ENCODE peak calls at places on chromosomes 16 and 17, in eight cellular contexts. One of them, this sample, is unnamed.

GRCh38 chr17:13153036-13153435 is 135.2 kb upstream of the ELAC2 start:
- DNase-seq in IMR-90: peak; percentile 59
- DNase-seq in SK-N-SH: no peak
- DNase-seq in A549: no peak
- DNase-seq in H1: no peak
- DNase-seq in HCT116: no peak
- DNase-seq in HepG2: no peak
- DNase-seq in K562: no peak
- DNase-seq in this sample: no peak

GRCh38 chr16:28163699-28164584 is 47.8 kb downstream of the XPO6 start:
- DNase-seq in IMR-90: peak; percentile 73
- DNase-seq in SK-N-SH: no peak
- DNase-seq in A549: no peak
- DNase-seq in H1: no peak
- DNase-seq in HCT116: no peak
- DNase-seq in HepG2: peak; percentile 32
- DNase-seq in K562: no peak
- DNase-seq in this sample: no peak

GRCh38 chr16:89375686-89376085 is 114.7 kb downstream of the ANKRD11 start:
- DNase-seq in IMR-90: no peak
- DNase-seq in SK-N-SH: no peak
- DNase-seq in A549: no peak
- DNase-seq in H1: no peak
- DNase-seq in HCT116: no peak
- DNase-seq in HepG2: no peak
- DNase-seq in K562: no peak
- DNase-seq in this sample: no peak

GRCh38 chr17:81511800-81512559 is 619 bp downstream of the ACTG1 start:
- DNase-seq in IMR-90: no peak
- DNase-seq in SK-N-SH: no peak
- DNase-seq in A549: peak; percentile 64
- DNase-seq in H1: no peak
- DNase-seq in HCT116: no peak
- DNase-seq in HepG2: no peak
- DNase-seq in K562: no peak
- DNase-seq in this sample: no peak

GRCh38 chr16:30760577-30761426 is 1.1 kb downstream of the CFAP119 start:
- DNase-seq in IMR-90: no peak
- DNase-seq in SK-N-SH: no peak
- DNase-seq in A549: no peak
- DNase-seq in H1: no peak
- DNase-seq in HCT116: no peak
- DNase-seq in HepG2: no peak
- DNase-seq in K562: no peak
- DNase-seq in this sample: no peak

GRCh38 chr17:17439971-17440843 is 36.6 kb upstream of the MED9 start:
- DNase-seq in IMR-90: peak; percentile 42
- DNase-seq in SK-N-SH: peak; percentile 72
- DNase-seq in A549: peak; percentile 91
- DNase-seq in H1: peak; percentile 89
- DNase-seq in HCT116: peak; percentile 61
- DNase-seq in HepG2: peak; percentile 77
- DNase-seq in K562: peak; percentile 63
- DNase-seq in this sample: peak; percentile 15

GRCh38 chr16:68997564-68997963 is 107.9 kb upstream of the HAS3 start:
- DNase-seq in IMR-90: no peak
- DNase-seq in SK-N-SH: no peak
- DNase-seq in A549: no peak
- DNase-seq in H1: no peak
- DNase-seq in HCT116: no peak
- DNase-seq in HepG2: no peak
- DNase-seq in K562: no peak
- DNase-seq in this sample: no peak

GRCh38 chr17:60390881-60391418 is 983 bp downstream of the USP32 start:
- DNase-seq in IMR-90: peak; percentile 33
- DNase-seq in SK-N-SH: peak; percentile 77
- DNase-seq in A549: peak; percentile 45
- DNase-seq in H1: no peak
- DNase-seq in HCT116: no peak
- DNase-seq in HepG2: peak; percentile 39
- DNase-seq in K562: no peak
- DNase-seq in this sample: no peak

GRCh38 chr17:18156171-18156975 is 27.3 kb upstream of the ALKBH5 start:
- DNase-seq in IMR-90: no peak
- DNase-seq in SK-N-SH: no peak
- DNase-seq in A549: peak; percentile 33
- DNase-seq in H1: no peak
- DNase-seq in HCT116: no peak
- DNase-seq in HepG2: no peak
- DNase-seq in K562: no peak
- DNase-seq in this sample: no peak

GRCh38 chr16:31460582-31461002 is 1.3 kb downstream of the ARMC5 start:
- DNase-seq in IMR-90: peak; percentile 73
- DNase-seq in SK-N-SH: peak; percentile 56
- DNase-seq in A549: peak; percentile 67
- DNase-seq in H1: no peak
- DNase-seq in HCT116: peak; percentile 56
- DNase-seq in HepG2: peak; percentile 54
- DNase-seq in K562: no peak
- DNase-seq in this sample: no peak

GRCh38 chr17:80751070-80751459 is 206.4 kb downstream of the RPTOR start:
- DNase-seq in IMR-90: peak; percentile 16
- DNase-seq in SK-N-SH: no peak
- DNase-seq in A549: no peak
- DNase-seq in H1: no peak
- DNase-seq in HCT116: no peak
- DNase-seq in HepG2: no peak
- DNase-seq in K562: no peak
- DNase-seq in this sample: no peak

GRCh38 chr17:57551321-57552079 is 193.6 kb downstream of the CCDC182 start:
- DNase-seq in IMR-90: no peak
- DNase-seq in SK-N-SH: no peak
- DNase-seq in A549: no peak
- DNase-seq in H1: no peak
- DNase-seq in HCT116: no peak
- DNase-seq in HepG2: no peak
- DNase-seq in K562: no peak
- DNase-seq in this sample: peak; percentile 69

GRCh38 chr16:64153718-64154117 is 968.1 kb downstream of the CDH11 start:
- DNase-seq in IMR-90: peak; percentile 22
- DNase-seq in SK-N-SH: no peak
- DNase-seq in A549: no peak
- DNase-seq in H1: no peak
- DNase-seq in HCT116: no peak
- DNase-seq in HepG2: no peak
- DNase-seq in K562: no peak
- DNase-seq in this sample: no peak

GRCh38 chr17:80868022-80868609 is 123.5 kb upstream of the CHMP6 start:
- DNase-seq in IMR-90: no peak
- DNase-seq in SK-N-SH: no peak
- DNase-seq in A549: no peak
- DNase-seq in H1: no peak
- DNase-seq in HCT116: no peak
- DNase-seq in HepG2: no peak
- DNase-seq in K562: no peak
- DNase-seq in this sample: no peak

GRCh38 chr17:8557176-8557806 is 73.2 kb downstream of the MYH10 start:
- DNase-seq in IMR-90: no peak
- DNase-seq in SK-N-SH: no peak
- DNase-seq in A549: no peak
- DNase-seq in H1: no peak
- DNase-seq in HCT116: no peak
- DNase-seq in HepG2: no peak
- DNase-seq in K562: no peak
- DNase-seq in this sample: no peak

DNA sequence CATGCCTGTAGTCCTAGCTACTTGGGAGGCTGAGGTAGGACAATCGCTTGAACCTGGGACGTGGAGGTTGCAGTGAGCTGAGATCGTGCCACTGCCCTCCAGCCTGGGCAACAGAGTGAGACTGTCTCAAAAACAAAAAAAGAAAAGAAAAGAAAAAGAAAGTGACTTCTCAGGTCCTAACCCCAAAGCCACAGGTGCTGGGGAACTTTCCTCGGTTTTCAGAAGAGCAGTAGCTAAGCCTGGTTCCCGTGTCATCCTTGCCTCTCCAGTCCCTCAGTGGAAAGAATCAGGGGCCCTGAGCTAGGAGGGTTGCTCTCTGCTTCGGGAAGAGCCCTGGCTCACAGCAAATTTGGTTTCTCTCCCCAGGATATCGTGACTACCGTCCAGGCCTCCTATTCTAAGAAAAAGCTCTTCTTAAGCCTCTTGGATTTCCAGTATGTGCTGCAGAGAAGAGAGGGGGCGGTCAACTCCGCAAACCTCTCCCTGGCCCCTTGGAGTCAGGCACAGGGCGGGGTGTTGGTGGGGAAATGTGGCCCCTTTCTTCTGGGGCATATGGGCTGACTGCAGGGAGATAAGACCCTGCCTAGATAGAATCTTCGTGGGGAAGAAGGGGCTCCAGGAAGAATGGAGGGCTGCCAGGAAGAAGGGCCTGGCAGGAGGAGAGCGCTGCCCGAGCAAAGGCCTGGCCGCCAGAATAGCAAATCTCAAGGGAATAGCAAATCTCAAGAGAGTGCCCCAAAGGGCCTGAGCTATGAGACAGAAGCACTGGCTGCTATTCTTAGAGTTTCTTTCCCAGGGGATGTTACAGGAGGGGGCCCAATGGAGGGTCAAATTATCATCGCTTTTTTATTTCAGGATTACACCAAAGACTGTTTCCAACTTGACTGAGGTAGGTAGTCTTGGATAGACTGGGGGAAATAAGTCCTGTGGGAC is 8.3 kb upstream of the NLRC5 start:
- DNase-seq in IMR-90: no peak
- DNase-seq in SK-N-SH: no peak
- DNase-seq in A549: no peak
- DNase-seq in H1: no peak
- DNase-seq in HCT116: no peak
- DNase-seq in HepG2: no peak
- DNase-seq in K562: no peak
- DNase-seq in this sample: no peak
- TF ChIP-seq RAD21 in IMR-90: no peak
- TF ChIP-seq RAD21 in SK-N-SH: no peak
- TF ChIP-seq RAD21 in A549: no peak
- TF ChIP-seq RAD21 in H1: peak; percentile 6
- TF ChIP-seq RAD21 in HCT116: no peak
- TF ChIP-seq RAD21 in HepG2: no peak
- TF ChIP-seq RAD21 in K562: no peak
- TF ChIP-seq RAD21 in this sample: no peak

DNA sequence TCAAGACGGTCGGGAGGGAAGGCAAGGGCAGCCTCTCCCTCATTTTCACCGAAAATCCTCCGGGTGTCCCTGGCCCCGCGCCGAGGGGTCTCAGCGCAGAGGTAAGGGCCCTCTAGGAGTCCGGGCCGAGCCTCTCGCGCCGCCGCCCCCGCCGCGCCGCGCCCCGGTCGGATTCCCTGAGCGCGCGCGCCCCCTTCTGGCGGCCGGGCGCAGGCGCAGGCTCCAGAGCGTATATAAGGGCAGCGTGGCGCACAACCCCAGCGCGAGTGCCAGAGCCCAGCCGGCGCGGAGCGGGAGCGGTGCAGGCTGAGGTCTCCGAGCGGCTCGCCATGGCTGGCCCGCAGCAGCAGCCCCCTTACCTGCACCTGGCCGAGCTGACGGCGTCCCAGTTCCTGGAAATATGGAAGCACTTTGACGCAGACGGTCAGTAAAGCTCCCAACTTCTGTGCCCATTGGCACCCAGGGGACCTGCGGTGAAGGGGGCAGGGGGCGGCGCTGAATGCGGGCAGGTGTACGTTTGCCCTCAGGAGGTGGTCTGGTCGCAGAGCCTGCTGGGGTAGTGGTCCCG is at the start of gene CALB2:
- DNase-seq in IMR-90: peak; percentile 20
- DNase-seq in SK-N-SH: peak; percentile 91
- DNase-seq in A549: peak; percentile 46
- DNase-seq in H1: peak; percentile 91
- DNase-seq in HCT116: no peak
- DNase-seq in HepG2: peak; percentile 43
- DNase-seq in K562: peak; percentile 81
- DNase-seq in this sample: no peak
- TF ChIP-seq RAD21 in IMR-90: peak; percentile 75
- TF ChIP-seq RAD21 in SK-N-SH: peak; percentile 72
- TF ChIP-seq RAD21 in A549: peak; percentile 94
- TF ChIP-seq RAD21 in H1: peak; percentile 98
- TF ChIP-seq RAD21 in HCT116: peak; percentile 85
- TF ChIP-seq RAD21 in HepG2: peak; percentile 98
- TF ChIP-seq RAD21 in K562: peak; percentile 82
- TF ChIP-seq RAD21 in this sample: peak; percentile 87

DNA sequence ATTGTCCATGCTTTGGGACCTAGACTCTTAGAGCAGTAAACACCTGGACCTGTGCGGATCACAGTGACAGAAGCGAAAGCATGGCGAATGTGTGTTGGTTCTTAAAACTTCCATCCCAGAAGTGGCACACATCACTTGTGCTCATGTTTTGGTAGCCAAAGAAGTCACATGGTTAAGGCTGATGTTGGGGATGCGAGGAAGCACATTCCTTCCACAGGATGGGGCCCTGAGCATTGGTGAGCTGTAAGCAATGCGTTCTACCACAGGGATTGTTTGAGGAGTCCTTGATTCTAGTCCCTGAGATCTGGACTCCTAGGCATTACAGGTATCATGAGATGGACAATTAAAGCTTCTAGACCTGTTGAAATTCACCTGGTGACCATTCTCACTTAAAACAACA is 375.9 kb downstream of the UTP18 start:
- DNase-seq in IMR-90: no peak
- DNase-seq in SK-N-SH: no peak
- DNase-seq in A549: peak; percentile 39
- DNase-seq in H1: peak; percentile 49
- DNase-seq in HCT116: peak; percentile 10
- DNase-seq in HepG2: no peak
- DNase-seq in K562: no peak
- DNase-seq in this sample: no peak
- TF ChIP-seq RAD21 in IMR-90: no peak
- TF ChIP-seq RAD21 in SK-N-SH: no peak
- TF ChIP-seq RAD21 in A549: no peak
- TF ChIP-seq RAD21 in H1: peak; percentile 51
- TF ChIP-seq RAD21 in HCT116: peak; percentile 10
- TF ChIP-seq RAD21 in HepG2: no peak
- TF ChIP-seq RAD21 in K562: no peak
- TF ChIP-seq RAD21 in this sample: no peak

DNA sequence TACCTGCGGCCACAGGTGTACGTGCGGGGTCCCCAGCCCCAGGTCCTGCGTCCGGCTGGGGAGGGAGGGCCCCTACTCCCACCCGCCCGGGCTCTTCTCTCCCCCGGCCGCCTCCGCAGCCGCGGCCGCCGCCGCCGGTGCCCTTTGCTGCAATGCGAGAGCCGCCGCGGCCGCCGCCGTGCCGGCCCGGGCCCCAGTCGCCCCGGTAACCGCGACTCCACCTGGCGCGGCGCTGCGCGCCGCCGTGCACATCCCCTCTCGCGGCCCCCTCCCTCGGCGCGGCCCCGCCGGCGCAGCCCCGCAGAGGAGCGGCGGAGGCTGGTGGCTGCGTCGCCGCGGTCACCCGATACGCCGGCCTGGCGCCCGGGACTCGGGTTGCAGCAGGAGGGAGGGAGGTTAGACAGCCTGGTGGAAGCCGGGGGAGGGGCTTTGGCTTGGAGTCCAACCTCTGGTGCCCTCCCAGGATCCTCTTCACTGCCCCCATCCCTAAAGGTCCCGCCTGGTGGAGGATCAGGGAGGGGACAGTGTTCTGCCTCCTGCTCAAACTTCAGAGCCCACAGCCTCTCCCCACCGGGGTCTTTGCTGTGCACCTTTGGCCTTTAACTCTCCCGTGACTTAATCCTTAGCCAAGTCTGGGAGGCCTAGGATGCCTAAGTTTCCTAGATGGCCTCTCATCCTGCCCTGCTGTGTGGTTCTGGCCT is 32.9 kb downstream of the SRCIN1 start:
- DNase-seq in IMR-90: no peak
- DNase-seq in SK-N-SH: peak; percentile 90
- DNase-seq in A549: peak; percentile 23
- DNase-seq in H1: no peak
- DNase-seq in HCT116: no peak
- DNase-seq in HepG2: no peak
- DNase-seq in K562: peak; percentile 44
- DNase-seq in this sample: no peak
- TF ChIP-seq RAD21 in IMR-90: no peak
- TF ChIP-seq RAD21 in SK-N-SH: no peak
- TF ChIP-seq RAD21 in A549: no peak
- TF ChIP-seq RAD21 in H1: no peak
- TF ChIP-seq RAD21 in HCT116: no peak
- TF ChIP-seq RAD21 in HepG2: no peak
- TF ChIP-seq RAD21 in K562: no peak
- TF ChIP-seq RAD21 in this sample: no peak

This sample was measured in GM12878.